ENCODE peak calls at places on chromosomes 2 and 18, in six cellular contexts. Z, S, E, I, A and U are unnamed samples.

GRCh38 chr2:20135631-20136050 is 84.2 kb upstream of the LAPTM4A start:
- DNase-seq in Z (peak), S (no peak), E (peak), I (peak), A (no peak), U (peak)

GRCh38 chr18:38487521-38487920 is 921.9 kb upstream of the CELF4 start:
- DNase-seq in Z (no peak), S (no peak), E (no peak), I (no peak), A (no peak), U (no peak)

GRCh38 chr2:42297322-42297936 is 63.6 kb downstream of the COX7A2L start:
- DNase-seq in Z (no peak), S (no peak), E (no peak), I (no peak), A (no peak), U (no peak)

GRCh38 chr18:58887613-58887963 is 22.9 kb downstream of the ZNF532 start:
- DNase-seq in Z (peak), S (no peak), E (peak), I (peak), A (peak), U (peak)

GRCh38 chr2:11348209-11348749 is 3.8 kb upstream of the ROCK2 start:
- DNase-seq in Z (no peak), S (no peak), E (no peak), I (peak), A (no peak), U (peak)

GRCh38 chr18:12449040-12449814 is 41.5 kb downstream of the PRELID3A start:
- DNase-seq in Z (no peak), S (no peak), E (no peak), I (no peak), A (no peak), U (peak)

GRCh38 chr2:20027260-20027677 is 14.8 kb upstream of the MATN3 start:
- DNase-seq in Z (no peak), S (no peak), E (no peak), I (no peak), A (no peak), U (no peak)

GRCh38 chr2:33437815-33438214 is 38.6 kb upstream of the RASGRP3 start:
- DNase-seq in Z (no peak), S (no peak), E (no peak), I (no peak), A (no peak), U (no peak)

GRCh38 chr2:100017633-100018032 is 124.8 kb downstream of the AFF3 start:
- DNase-seq in Z (no peak), S (peak), E (no peak), I (no peak), A (no peak), U (no peak)

GRCh38 chr18:37769846-37770245 is 204.2 kb upstream of the CELF4 start:
- DNase-seq in Z (no peak), S (no peak), E (no peak), I (no peak), A (no peak), U (no peak)

GRCh38 chr18:26706796-26707406 is 158.5 kb upstream of the KCTD1 start:
- DNase-seq in Z (no peak), S (no peak), E (no peak), I (no peak), A (no peak), U (no peak)

GRCh38 chr18:68839701-68840100 is 41.8 kb downstream of the CCDC102B start:
- DNase-seq in Z (no peak), S (no peak), E (no peak), I (peak), A (no peak), U (no peak)

GRCh38 chr18:80197490-80197889 is 49.8 kb downstream of the PARD6G start:
- DNase-seq in Z (peak), S (no peak), E (no peak), I (no peak), A (no peak), U (no peak)

GRCh38 chr18:63063171-63063570 is 256.4 kb downstream of the BCL2 start:
- DNase-seq in Z (peak), S (peak), E (no peak), I (no peak), A (no peak), U (no peak)

GRCh38 chr2:178629463-178629862 is 149.2 kb downstream of the PLEKHA3 start:
- DNase-seq in Z (no peak), S (no peak), E (no peak), I (no peak), A (peak), U (no peak)

GRCh38 chr2:96195410-96196071 is 13.1 kb downstream of the STARD7 start:
- DNase-seq in Z (peak), S (peak), E (no peak), I (no peak), A (no peak), U (no peak)

GRCh38 chr2:181459646-181460045 is 2.5 kb downstream of the ITGA4 start:
- DNase-seq in Z (no peak), S (no peak), E (no peak), I (no peak), A (no peak), U (no peak)

GRCh38 chr2:192029089-192029488 is 165.6 kb downstream of the TMEFF2 start:
- DNase-seq in Z (peak), S (no peak), E (no peak), I (no peak), A (no peak), U (no peak)

GRCh38 chr2:177332041-177332991 is 60.3 kb upstream of the AGPS start:
- DNase-seq in Z (peak), S (peak), E (peak), I (peak), A (no peak), U (no peak)